ENCODE peak calls at places on chromosome 20, in ten cellular contexts. I is activated gamma-delta T cell treated with Interleukin-2 at 50 U/mL for 16 hours, U is NCI-H1436 treated with DMSO at 0.1 percent for 48 hours, B is NCI-H1930, Z is transverse colon, Y is epithelial cell of proximal tubule, X is heart right ventricle, T is substantia nigra, H is iris pigment epithelial cell, L is MV-4-11. N is an unnamed sample.

GRCh38 chr20:38073307-38074010 is 39.9 kb downstream of the RPRD1B start:
- DNase-seq in H (peak; percentile 98), U (no peak), X (peak; percentile 85), L (no peak), T (no peak), I (no peak), Y (no peak), Z (peak; percentile 29), B (peak; percentile 11), N (peak; percentile 75)

GRCh38 chr20:13995086-13995665 is at the start of gene MACROD2:
- DNase-seq in L (peak; percentile 68), X (peak; percentile 76), I (no peak), B (peak; percentile 98), U (peak; percentile 87), H (peak; percentile 81), T (peak; percentile 76), Y (peak; percentile 38), Z (peak; percentile 96), N (peak; percentile 96)

GRCh38 chr20:57219071-57219677 is 47.3 kb downstream of the BMP7 start:
- DNase-seq in L (no peak), H (no peak), U (no peak), Z (no peak), X (no peak), B (no peak), Y (no peak), I (no peak), T (no peak), N (no peak)

GRCh38 chr20:14566505-14566904 is 229.1 kb upstream of the FLRT3 start:
- DNase-seq in U (no peak), L (no peak), Y (no peak), X (no peak), H (no peak), I (no peak), T (no peak), Z (no peak), B (no peak), N (no peak)

GRCh38 chr20:44471481-44471882 is 4.2 kb upstream of the TTPAL start:
- DNase-seq in L (no peak), Y (no peak), Z (no peak), X (no peak), H (peak; percentile 29), T (no peak), U (no peak), B (no peak), I (no peak), N (peak; percentile 47)

GRCh38 chr20:15310361-15310760 is 972.9 kb upstream of the FLRT3 start:
- DNase-seq in U (no peak), X (no peak), H (peak; percentile 5), B (no peak), T (no peak), Z (no peak), L (peak; percentile 95), I (no peak), Y (no peak), N (peak; percentile 36)

GRCh38 chr20:38934530-38934929 is 8.3 kb downstream of the FAM83D start:
- DNase-seq in L (no peak), Y (no peak), I (no peak), B (no peak), T (no peak), H (no peak), X (no peak), Z (no peak), U (no peak), N (no peak)

GRCh38 chr20:10708342-10709185 is 34.8 kb upstream of the JAG1 start:
- DNase-seq in L (no peak), Y (peak; percentile 85), T (no peak), U (no peak), B (no peak), I (no peak), X (no peak), H (peak; percentile 87), Z (no peak), N (peak; percentile 12)

GRCh38 chr20:1813101-1813529 is 82.1 kb upstream of the SIRPA start:
- DNase-seq in X (peak; percentile 75), B (no peak), T (no peak), U (no peak), L (peak; percentile 29), H (peak; percentile 81), Y (peak; percentile 50), Z (peak; percentile 35), I (no peak), N (no peak)

GRCh38 chr20:33401922-33402369 is 627 bp upstream of the CDK5RAP1 start:
- DNase-seq in B (no peak), Z (no peak), U (no peak), Y (no peak), L (no peak), H (peak; percentile 20), I (no peak), X (no peak), T (no peak), N (peak; percentile 35)

GRCh38 chr20:35306931-35307517 is 14.8 kb upstream of the FAM83C start:
- DNase-seq in H (peak; percentile 84), L (peak; percentile 55), B (peak; percentile 21), T (no peak), X (peak; percentile 37), U (no peak), Y (no peak), Z (peak; percentile 64), I (peak; percentile 14), N (peak; percentile 67)

GRCh38 chr20:36670665-36671357 is 24.8 kb upstream of the SLA2 start:
- DNase-seq in T (no peak), B (no peak), U (no peak), Z (no peak), I (no peak), Y (no peak), H (no peak), X (no peak), L (no peak), N (no peak)

GRCh38 chr20:38805958-38806854 is 709 bp downstream of the PPP1R16B start:
- DNase-seq in T (no peak), Y (no peak), H (no peak), I (peak; percentile 34), Z (peak; percentile 38), U (no peak), X (no peak), B (peak; percentile 55), L (no peak), N (peak; percentile 51)

GRCh38 chr20:46145646-46146045 is 27.5 kb downstream of the CD40 start:
- DNase-seq in H (no peak), Y (no peak), I (no peak), X (no peak), T (no peak), Z (no peak), L (no peak), B (no peak), U (no peak), N (no peak)

GRCh38 chr20:57417051-57417689 is 26.0 kb downstream of the RBM38 start:
- DNase-seq in Z (no peak), U (no peak), Y (no peak), X (no peak), I (no peak), B (no peak), T (no peak), L (peak; percentile 70), H (no peak), N (no peak)

GRCh38 chr20:17227669-17228623 is 1.1 kb downstream of the PCSK2 start:
- DNase-seq in H (peak; percentile 5), L (no peak), I (no peak), T (no peak), X (no peak), Y (no peak), B (peak; percentile 12), U (no peak), Z (no peak), N (no peak)